ENCODE peak calls at places on chromosomes 4 and X, in six cellular contexts. P is K562; D is colonic mucosa; F is endodermal cell; J is CD8-positive, alpha-beta memory T cell; I is CD8-positive, alpha-beta T cell. H is an unnamed sample.

GRCh38 chr4:182924497-182924896 is 7.3 kb upstream of the DCTD start:
- DNase-seq in P (no peak), D (no peak), F (no peak), J (no peak), I (no peak), H (no peak)

GRCh38 chr4:12975511-12975910 is 508.6 kb downstream of the RAB28 start:
- DNase-seq in P (no peak), D (no peak), F (no peak), J (no peak), I (no peak), H (no peak)

GRCh38 chr4:102599455-102599854 is 98.3 kb downstream of the NFKB1 start:
- DNase-seq in P (no peak), D (no peak), F (no peak), J (no peak), I (no peak), H (no peak)

GRCh38 chr4:128866281-128866680 is 56.8 kb downstream of the JADE1 start:
- DNase-seq in P (no peak), D (no peak), F (no peak), J (no peak), I (no peak), H (no peak)

GRCh38 chrX:130186645-130187044 is 14.9 kb downstream of the RAB33A start:
- DNase-seq in P (no peak), D (no peak), F (no peak), J (no peak), I (no peak), H (no peak)

GRCh38 chr4:184911310-184911709 is 85.5 kb upstream of the ACSL1 start:
- DNase-seq in P (no peak), D (peak; percentile 52), F (no peak), J (no peak), I (no peak), H (no peak)

GRCh38 chr4:141913928-141914327 is 277.5 kb downstream of the IL15 start:
- DNase-seq in P (peak; percentile 26), D (no peak), F (no peak), J (no peak), I (no peak), H (no peak)

GRCh38 chr4:176794151-176794550 is 1.4 kb upstream of the VEGFC start:
- DNase-seq in P (no peak), D (no peak), F (no peak), J (no peak), I (no peak), H (no peak)

GRCh38 chr4:12555011-12555410 is 929.1 kb downstream of the RAB28 start:
- DNase-seq in P (no peak), D (no peak), F (no peak), J (no peak), I (no peak), H (no peak)

GRCh38 chr4:69782651-69783310 is 22.4 kb upstream of the SULT1B1 start:
- DNase-seq in P (no peak), D (no peak), F (no peak), J (no peak), I (no peak), H (no peak)

GRCh38 chr4:86919824-86920223 is 15.0 kb upstream of the AFF1 start:
- DNase-seq in P (no peak), D (no peak), F (no peak), J (no peak), I (no peak), H (no peak)

GRCh38 chr4:112082954-112083586 is 62.2 kb upstream of the FAM241A start:
- DNase-seq in P (no peak), D (peak; percentile 52), F (no peak), J (no peak), I (no peak), H (no peak)

GRCh38 chr4:149166365-149166764 is 649.3 kb downstream of the IQCM start:
- DNase-seq in P (no peak), D (no peak), F (no peak), J (no peak), I (no peak), H (no peak)

GRCh38 chrX:12984629-12985303 is 9.9 kb downstream of the TMSB4X start:
- DNase-seq in P (peak; percentile 56), D (no peak), F (no peak), J (peak; percentile 61), I (peak; percentile 50), H (peak; percentile 73)

GRCh38 chrX:101799387-101799786 is 132.4 kb downstream of the ZMAT1 start:
- DNase-seq in P (peak; percentile 81), D (peak; percentile 92), F (peak; percentile 91), J (peak; percentile 74), I (peak; percentile 81), H (peak; percentile 22)

DNA sequence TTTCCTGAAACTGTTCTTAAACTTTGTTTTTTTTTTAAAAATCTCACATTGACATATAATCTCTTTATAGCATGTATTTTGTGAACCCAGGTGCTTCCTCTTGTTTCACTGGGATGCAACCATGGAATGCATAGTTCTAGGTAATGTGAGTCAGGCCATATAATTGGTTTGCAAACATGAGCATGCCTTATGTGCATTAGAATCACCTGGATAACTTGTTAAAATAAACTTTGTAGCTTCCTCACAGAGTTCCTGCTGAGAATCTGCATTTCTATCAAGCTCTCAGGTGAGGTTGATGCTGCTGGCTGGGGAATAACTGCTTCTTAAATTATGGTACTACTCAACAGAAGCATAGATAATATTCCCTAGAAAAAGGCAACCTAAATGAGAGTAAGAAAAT is 940.3 kb upstream of the LCORL start:
- DNase-seq in P (no peak), D (no peak), F (no peak), J (no peak), I (no peak), H (no peak)
- H3K9me3 ChIP-seq in P (no peaks in the 10 kb centered on the region), D (no peaks in the 10 kb centered on the region), F (peaks cover 8% of the 10 kb centered on the region), J (no peaks in the 10 kb centered on the region), I (no peaks in the 10 kb centered on the region), H (no peaks in the 10 kb centered on the region)

DNA sequence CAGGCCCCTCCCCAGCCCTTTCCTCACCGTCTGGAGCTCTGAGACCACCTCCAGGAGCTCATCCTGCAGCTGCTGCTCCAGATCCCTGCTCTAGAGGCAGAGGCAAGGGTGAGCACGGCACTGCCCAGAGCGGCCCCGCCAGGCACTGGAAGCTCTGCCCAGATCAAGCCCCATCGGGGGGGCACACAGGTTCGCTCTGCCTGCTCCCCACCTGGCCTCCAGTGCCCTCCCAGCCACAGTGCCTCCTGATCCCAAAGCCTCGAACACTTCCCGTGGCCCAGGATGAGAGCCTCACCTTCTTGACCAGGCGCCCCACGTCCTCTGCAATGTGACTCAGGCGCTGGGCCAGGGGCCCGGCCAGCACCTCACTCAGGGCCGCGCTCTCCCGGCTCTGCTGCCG is 5.0 kb downstream of the ARHGAP4 start:
- DNase-seq in P (no peak), D (no peak), F (no peak), J (no peak), I (no peak), H (no peak)
- H3K4me3 ChIP-seq in P (no peak overlapping the region), D (no peak overlapping the region), F (no peak overlapping the region), J (no peak overlapping the region), I (no peak overlapping the region), H (no peak overlapping the region)

GRCh38 chrX:40821780-40822179 is 86.4 kb upstream of the MED14 start:
- DNase-seq in P (no peak), D (no peak), F (no peak), J (no peak), I (no peak), H (no peak)

GRCh38 chrX:40818236-40818635 is 82.9 kb upstream of the MED14 start:
- DNase-seq in P (no peak), D (no peak), F (no peak), J (no peak), I (no peak), H (no peak)

GRCh38 chrX:40816906-40817305 is 81.6 kb upstream of the MED14 start:
- DNase-seq in P (no peak), D (no peak), F (peak; percentile 61), J (no peak), I (no peak), H (no peak)
- H3K9me3 ChIP-seq in P (no peaks in the 10 kb centered on the region), D (no peaks in the 10 kb centered on the region), F (no peaks in the 10 kb centered on the region), J (no peaks in the 10 kb centered on the region), I (no peaks in the 10 kb centered on the region), H (no peaks in the 10 kb centered on the region)

GRCh38 chrX:153513265-153513664 is 4.2 kb upstream of the ATP2B3 start:
- DNase-seq in P (no peak), D (no peak), F (no peak), J (no peak), I (no peak), H (no peak)
- H3K4me3 ChIP-seq in P (no peak overlapping the region), D (no peak overlapping the region), F (no peak overlapping the region), J (no peak overlapping the region), I (no peak overlapping the region), H (no peak overlapping the region)

DNA sequence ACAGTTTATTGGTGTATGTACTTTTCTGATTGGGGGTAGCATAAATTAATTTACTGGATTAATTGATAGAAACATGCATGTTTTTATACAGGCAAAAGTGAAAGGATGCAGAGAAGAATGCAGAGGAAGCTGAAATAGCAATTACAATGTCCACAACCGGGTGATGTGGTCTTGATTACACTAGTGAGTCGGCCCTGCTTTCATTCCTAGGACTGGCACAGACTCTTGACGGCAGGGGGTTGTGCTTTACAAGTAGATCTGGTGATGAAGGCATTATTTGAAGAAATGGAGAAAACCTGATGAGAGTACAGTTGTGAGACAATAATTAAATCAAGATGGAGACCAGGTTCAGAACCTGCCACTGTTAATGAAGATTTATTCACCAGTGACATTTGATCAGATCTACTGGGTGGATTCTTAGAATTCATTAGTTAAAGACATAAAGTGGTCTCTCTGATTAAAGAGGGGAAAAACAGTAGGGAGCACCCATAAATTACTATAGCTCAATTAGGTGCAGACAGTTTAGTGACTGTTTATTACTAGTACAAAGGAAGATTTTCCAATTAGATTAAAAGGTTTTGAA is 747.2 kb downstream of the STPG2 start:
- DNase-seq in P (no peak), D (no peak), F (no peak), J (no peak), I (no peak), H (no peak)
- H3K9me3 ChIP-seq in P (no peaks in the 10 kb centered on the region), D (no peaks in the 10 kb centered on the region), F (no peaks in the 10 kb centered on the region), J (no peaks in the 10 kb centered on the region), I (no peaks in the 10 kb centered on the region), H (no peaks in the 10 kb centered on the region)

GRCh38 chr4:173478884-173479283 is 51.1 kb downstream of the HAND2 start:
- DNase-seq in P (no peak), D (no peak), F (no peak), J (no peak), I (no peak), H (no peak)
- H3K4me3 ChIP-seq in P (no peak overlapping the region), D (no peak overlapping the region), F (no peak overlapping the region), J (no peak overlapping the region), I (no peak overlapping the region), H (no peak overlapping the region)

DNA sequence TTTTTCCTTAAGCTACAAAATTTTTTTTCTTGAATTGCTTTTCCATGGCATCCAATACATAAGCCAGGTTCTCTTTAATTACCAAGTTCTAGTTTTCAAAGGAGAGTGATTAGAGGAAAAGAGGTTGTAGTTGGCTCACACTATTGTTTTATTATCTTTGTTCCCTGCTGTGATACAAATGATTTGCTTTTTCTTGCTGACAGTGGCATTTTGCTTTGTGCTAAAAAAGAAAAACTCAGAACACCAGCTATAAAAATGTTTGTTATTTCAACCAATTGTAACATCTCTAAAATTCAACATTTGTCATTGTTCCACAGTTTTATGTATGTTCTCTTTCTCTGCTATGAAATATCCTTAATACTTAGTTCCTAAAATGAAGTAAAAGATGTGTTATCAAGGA is 1817.2 kb downstream of the STIM2 start:
- DNase-seq in P (no peak), D (no peak), F (no peak), J (no peak), I (no peak), H (no peak)
- H3K9me3 ChIP-seq in P (no peaks in the 10 kb centered on the region), D (no peaks in the 10 kb centered on the region), F (no peaks in the 10 kb centered on the region), J (no peaks in the 10 kb centered on the region), I (no peaks in the 10 kb centered on the region), H (no peaks in the 10 kb centered on the region)